ENCODE peak calls at places on chromosomes 13 and 19, in four cellular contexts. P is neuronal stem cell, Z is trophoblast cell, S is mesenchymal stem cell. G is an unnamed sample. For H3K4me1, the result is how much of the 10 kb centered on the place peaks cover.

GRCh38 chr19:44845612-44846454 is at the start of gene NECTIN2:
- DNase-seq in P (peak), Z (peak), S (peak), G (peak)

GRCh38 chr19:50823389-50824042 is at the start of gene KLK1:
- DNase-seq in P (no peak), Z (no peak), S (no peak), G (no peak)

GRCh38 chr13:30963794-30964193 is 31.3 kb downstream of the TEX26 start:
- DNase-seq in P (no peak), Z (no peak), S (no peak), G (no peak)

GRCh38 chr13:83876546-83876945 is 5.7 kb downstream of the SLITRK1 start:
- DNase-seq in P (no peak), Z (no peak), S (no peak), G (no peak)

GRCh38 chr13:72656357-72656756 is 71.1 kb downstream of the MZT1 start:
- DNase-seq in P (no peak), Z (no peak), S (no peak), G (no peak)

GRCh38 chr19:1363599-1363998 is 20.1 kb upstream of the NDUFS7 start:
- DNase-seq in P (no peak), Z (no peak), S (no peak), G (no peak)

GRCh38 chr13:78875792-78876580 is 217.0 kb upstream of the OBI1 start:
- DNase-seq in P (no peak), Z (no peak), S (no peak), G (peak)

GRCh38 chr19:47491358-47492136 is 7.5 kb upstream of the KPTN start:
- DNase-seq in P (no peak), Z (no peak), S (no peak), G (no peak)

GRCh38 chr13:95643471-95643813 is 1.1 kb downstream of the DZIP1 start:
- DNase-seq in P (peak), Z (peak), S (peak), G (no peak)

GRCh38 chr13:31090921-31091624 is 70.6 kb downstream of the HSPH1 start:
- DNase-seq in P (no peak), Z (no peak), S (no peak), G (no peak)

GRCh38 chr19:15260939-15261338 is 28.7 kb upstream of the EPHX3 start:
- DNase-seq in P (no peak), Z (peak), S (peak), G (no peak)

GRCh38 chr13:108961542-108962125 is 332.2 kb downstream of the MYO16 start:
- DNase-seq in P (peak), Z (peak), S (peak), G (no peak)

GRCh38 chr13:73250061-73250460 is 191.3 kb downstream of the KLF5 start:
- DNase-seq in P (no peak), Z (peak), S (no peak), G (no peak)

GRCh38 chr13:85503797-85504196 is 295.4 kb downstream of the SLITRK6 start:
- DNase-seq in P (no peak), Z (no peak), S (no peak), G (no peak)

GRCh38 chr13:44281252-44282000 is 92.2 kb upstream of the SERP2 start:
- DNase-seq in P (no peak), Z (no peak), S (no peak), G (no peak)

GRCh38 chr13:99434258-99434788 is 66.9 kb upstream of the TM9SF2 start:
- DNase-seq in P (no peak), Z (no peak), S (peak), G (no peak)

GRCh38 chr19:8320564-8321066 is 560 bp downstream of the NDUFA7 start:
- DNase-seq in P (no peak), Z (peak), S (peak), G (no peak)

GRCh38 chr19:8319807-8320520 is 1.2 kb downstream of the NDUFA7 start:
- DNase-seq in P (no peak), Z (no peak), S (no peak), G (no peak)

GRCh38 chr19:8321760-8322637 is 703 bp downstream of the RPS28 start:
- DNase-seq in P (no peak), Z (peak), S (peak), G (no peak)

GRCh38 chr19:8322638-8322997 is 1.3 kb downstream of the RPS28 start:
- DNase-seq in P (no peak), Z (no peak), S (no peak), G (no peak)

GRCh38 chr19:8321067-8321759 is at the start of the genes NDUFA7 and RPS28:
- DNase-seq in P (peak), Z (peak), S (peak), G (peak)
- H2BK12ac ChIP-seq in P (no peak), Z (no peak), S (no peak), G (peak)

DNA sequence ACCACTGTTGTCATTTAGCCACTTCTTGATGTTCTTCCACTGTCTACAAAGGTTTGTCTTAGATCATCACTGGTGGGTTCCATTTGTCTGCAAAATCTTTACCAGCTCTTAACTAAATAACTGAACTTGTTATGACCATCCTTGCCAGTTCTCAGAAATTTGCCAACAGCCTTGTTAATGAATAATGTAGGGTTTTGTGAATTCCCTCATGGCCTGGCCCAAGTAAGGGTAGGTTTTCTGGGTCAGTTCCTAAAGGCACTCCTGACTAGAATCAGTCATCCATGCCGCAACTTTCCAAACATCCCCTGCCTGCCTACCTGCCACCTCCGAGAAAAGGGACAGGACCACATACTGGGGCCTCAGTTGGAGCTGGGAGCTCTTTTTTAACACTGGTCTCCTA is 4.0 kb downstream of the COL4A1 start:
- DNase-seq in P (no peak), Z (no peak), S (no peak), G (no peak)
- H3K4me1 ChIP-seq in P (under half), Z (under half), S (under half), G (under half)

GRCh38 chr19:2546128-2547032 is 70.5 kb downstream of the GADD45B start:
- DNase-seq in P (peak), Z (peak), S (peak), G (no peak)
- H3K4me3 ChIP-seq in P (peak), Z (peak), S (no peak), G (no peak)

GRCh38 chr19:37988758-37989635 is 82.0 kb downstream of the SIPA1L3 start:
- DNase-seq in P (no peak), Z (no peak), S (peak), G (no peak)
- H2BK12ac ChIP-seq in P (no peak), Z (no peak), S (peak), G (peak)

G was measured in H1.